ENCODE peak calls at places on chromosomes 4 and X, in six cellular contexts. D is A549, G is K562, A is GM12878, U is HepG2, L is endothelial cell of umbilical vein. C is an unnamed sample.

GRCh38 chr4:183945741-183946140 is 40.6 kb downstream of the STOX2 start:
- DNase-seq in A (no peak), D (no peak), U (no peak), L (no peak), G (no peak), C (no peak)

GRCh38 chr4:46506876-46507275 is 116.9 kb upstream of the GABRA2 start:
- DNase-seq in U (no peak), G (no peak), A (no peak), L (no peak), D (no peak), C (no peak)

GRCh38 chrX:31366076-31366475 is 294.2 kb upstream of the FTHL17 start:
- DNase-seq in D (no peak), G (no peak), U (no peak), L (no peak), A (no peak), C (no peak)

GRCh38 chr4:38663021-38663800 is 788 bp upstream of the KLF3 start:
- DNase-seq in L (peak), U (no peak), G (peak), D (peak), A (no peak), C (peak)

GRCh38 chr4:167290684-167291083 is 56.4 kb upstream of the SPOCK3 start:
- DNase-seq in A (no peak), G (no peak), D (no peak), L (peak), U (no peak), C (peak)

GRCh38 chr4:158327525-158327924 is 117.2 kb downstream of the TMEM144 start:
- DNase-seq in G (peak), U (no peak), L (no peak), D (no peak), A (no peak), C (peak)

GRCh38 chrX:117996918-117997480 is 119.6 kb downstream of the KLHL13 start:
- DNase-seq in G (no peak), L (peak), D (no peak), A (no peak), U (peak), C (peak)

GRCh38 chr4:181646864-181647263 is 596.3 kb upstream of the TENM3 start:
- DNase-seq in L (no peak), A (no peak), D (no peak), G (no peak), U (no peak), C (no peak)

GRCh38 chr4:52659722-52660261 is 691 bp upstream of the USP46 start:
- DNase-seq in A (no peak), U (peak), D (peak), G (peak), L (peak), C (peak)

GRCh38 chr4:52659016-52659721 is at the start of gene USP46:
- DNase-seq in G (peak), A (no peak), L (peak), D (peak), U (peak), C (peak)

GRCh38 chr4:52661966-52662705 is 3.0 kb upstream of the USP46 start:
- DNase-seq in L (no peak), A (no peak), U (no peak), G (no peak), D (no peak), C (no peak)

GRCh38 chr4:52658671-52659015 is 458 bp downstream of the USP46 start:
- DNase-seq in A (no peak), U (no peak), L (peak), G (peak), D (peak), C (peak)

GRCh38 chr4:52660643-52661042 is 1.5 kb upstream of the USP46 start:
- DNase-seq in L (no peak), D (no peak), U (no peak), A (no peak), G (no peak), C (peak)
- H3K4me3 ChIP-seq in L (no peak), D (no peak), U (no peak), A (no peak), G (no peak), C (peak)

GRCh38 chrX:153635388-153635787 is 11.6 kb upstream of the DUSP9 start:
- DNase-seq in A (no peak), L (no peak), G (no peak), D (no peak), U (no peak), C (no peak)
- TF ChIP-seq MYC in A (no peak), L (no peak), G (no peak), D (no peak), U (no peak), C (no peak)

DNA sequence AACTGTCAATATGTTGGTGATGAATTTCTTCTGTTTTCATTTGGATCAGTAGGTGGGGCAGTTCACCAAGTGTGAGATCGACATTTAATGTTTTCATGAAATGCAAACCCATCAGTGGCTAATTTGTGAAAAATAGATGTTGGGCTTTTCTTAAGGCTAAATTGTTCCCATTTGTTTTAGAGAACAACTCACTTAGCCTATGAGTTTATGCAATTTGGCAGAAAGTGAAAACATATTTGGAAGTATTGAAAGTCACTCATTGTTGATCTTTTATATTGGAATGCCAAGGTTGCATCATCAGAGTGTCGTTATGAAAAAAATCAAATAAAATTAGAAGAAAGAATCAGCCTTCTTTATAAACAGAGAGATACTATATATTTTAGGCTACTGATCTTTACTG is 132.4 kb downstream of the RPA4 start:
- DNase-seq in U (no peak), L (no peak), G (no peak), D (no peak), A (no peak), C (no peak)
- H3K4me3 ChIP-seq in U (no peak), L (no peak), G (no peak), D (no peak), A (no peak), C (no peak)

DNA sequence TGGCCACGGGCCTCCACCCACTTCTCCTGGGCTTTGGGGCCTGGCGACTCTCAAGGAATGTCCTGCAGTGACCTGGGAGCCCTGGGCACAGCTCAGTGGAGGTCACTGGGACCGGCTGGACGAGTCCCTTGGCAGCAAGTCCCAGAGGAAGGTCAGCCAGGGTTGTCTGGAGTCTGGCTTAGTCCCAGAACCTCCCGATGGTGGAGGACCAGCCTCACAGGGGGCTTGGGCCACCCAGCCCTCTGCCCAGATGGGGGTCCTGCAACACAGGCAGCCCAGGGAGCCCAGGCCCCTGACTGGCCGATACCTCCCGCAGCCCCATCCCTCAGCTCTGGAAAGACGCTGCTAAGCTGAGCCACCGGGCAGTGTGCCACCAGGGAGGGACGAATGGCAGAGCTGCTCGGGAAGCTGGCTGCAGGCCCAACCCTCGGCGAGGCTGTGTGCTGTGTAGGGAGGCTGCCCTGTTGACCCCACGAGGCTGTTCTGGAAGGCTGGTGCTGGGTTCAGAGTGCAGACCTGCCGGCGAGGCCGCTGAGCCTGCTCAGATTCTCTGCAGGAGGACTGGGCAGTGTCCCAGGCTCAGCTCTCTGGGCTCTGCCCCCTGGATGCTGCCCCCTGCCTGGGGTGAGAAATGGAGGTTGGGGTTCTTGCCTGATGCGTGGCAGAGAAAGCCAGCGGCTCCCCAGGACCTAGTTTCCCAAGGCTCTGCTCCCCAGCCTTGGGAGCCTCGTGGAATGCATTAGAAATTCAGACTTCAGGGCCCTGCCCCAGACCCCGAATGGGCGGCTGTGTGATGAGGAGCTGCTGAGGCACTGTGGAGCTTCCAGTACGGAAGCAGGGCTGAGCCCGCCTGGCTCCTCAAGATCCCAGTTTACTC is 61.7 kb downstream of the ADRA2C start:
- DNase-seq in U (peak), D (peak), G (no peak), L (no peak), A (no peak), C (no peak)
- TF ChIP-seq MYC in U (peak), D (no peak), G (no peak), L (no peak), A (no peak), C (no peak)

DNA sequence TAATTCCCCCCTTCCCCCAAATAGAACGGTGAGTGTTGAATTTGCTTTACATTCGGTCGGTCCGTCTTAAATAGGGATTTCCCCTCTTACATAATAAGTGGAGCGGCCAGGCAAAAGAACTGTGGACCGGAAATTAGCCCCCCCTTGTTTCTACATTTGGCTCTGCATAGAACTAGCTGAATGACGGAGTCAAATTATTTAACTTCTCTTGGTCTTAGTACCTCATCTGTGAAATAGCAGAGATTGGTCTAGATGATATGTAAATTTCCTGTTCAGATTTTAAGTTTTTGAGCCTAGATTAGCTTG is 1.3 kb downstream of the SPATA18 start:
- DNase-seq in G (no peak), U (peak), D (no peak), L (peak), A (peak), C (peak)
- H3K4me3 ChIP-seq in G (no peak), U (peak), D (peak), L (peak), A (peak), C (no peak)

DNA sequence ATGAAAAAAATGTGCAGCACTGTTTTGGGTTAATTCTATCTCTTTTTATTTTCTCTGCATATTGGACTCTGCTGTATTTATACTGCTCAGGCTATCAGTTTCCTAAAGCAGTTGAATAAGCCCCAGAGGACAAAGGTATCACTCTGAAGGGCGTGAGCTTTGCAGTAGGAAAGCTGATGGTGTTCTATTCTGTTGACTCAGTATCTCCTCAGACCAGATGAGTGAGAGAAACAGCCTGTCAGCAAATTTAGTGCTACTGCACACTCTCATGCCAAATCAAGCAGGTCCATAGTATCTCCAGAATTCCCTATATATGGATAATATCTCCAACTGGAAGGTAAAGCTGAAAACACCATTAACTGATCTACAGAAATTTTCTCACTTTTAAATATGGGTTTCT is 132.3 kb upstream of the UGT8 start:
- DNase-seq in U (no peak), L (no peak), G (no peak), A (no peak), D (no peak), C (no peak)
- TF ChIP-seq MYC in U (no peak), L (no peak), G (no peak), A (no peak), D (no peak), C (no peak)

GRCh38 chrX:64975989-64976672 is at the start of gene ZC4H2:
- DNase-seq in U (peak), L (peak), A (peak), G (peak), D (peak), C (peak)
- H3K4me3 ChIP-seq in U (peak), L (peak), A (peak), G (no peak), D (peak), C (no peak)

DNA sequence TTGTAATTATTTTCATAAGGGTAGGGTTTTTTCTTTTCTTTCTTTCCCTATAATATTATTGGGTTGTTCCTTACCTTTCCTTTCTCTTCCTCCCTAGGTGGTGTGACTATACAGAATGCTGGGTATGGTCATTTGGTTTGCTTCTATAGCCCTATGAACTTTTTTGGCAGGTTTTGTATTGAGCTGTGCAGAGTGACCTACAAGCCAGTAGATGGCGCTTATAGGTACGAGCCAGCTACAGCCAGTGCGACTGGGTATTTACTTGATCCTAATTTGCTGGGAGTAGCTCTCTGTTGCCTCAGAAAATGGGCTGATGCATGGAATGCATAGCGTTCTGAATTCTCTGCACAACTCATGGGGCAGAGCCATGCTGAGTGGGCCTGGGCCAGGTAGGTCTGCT is 423.3 kb downstream of the MAGEE1 start:
- DNase-seq in L (no peak), A (no peak), U (no peak), D (no peak), G (no peak), C (peak)
- TF ChIP-seq MYC in L (no peak), A (no peak), U (no peak), D (no peak), G (no peak), C (no peak)

DNA sequence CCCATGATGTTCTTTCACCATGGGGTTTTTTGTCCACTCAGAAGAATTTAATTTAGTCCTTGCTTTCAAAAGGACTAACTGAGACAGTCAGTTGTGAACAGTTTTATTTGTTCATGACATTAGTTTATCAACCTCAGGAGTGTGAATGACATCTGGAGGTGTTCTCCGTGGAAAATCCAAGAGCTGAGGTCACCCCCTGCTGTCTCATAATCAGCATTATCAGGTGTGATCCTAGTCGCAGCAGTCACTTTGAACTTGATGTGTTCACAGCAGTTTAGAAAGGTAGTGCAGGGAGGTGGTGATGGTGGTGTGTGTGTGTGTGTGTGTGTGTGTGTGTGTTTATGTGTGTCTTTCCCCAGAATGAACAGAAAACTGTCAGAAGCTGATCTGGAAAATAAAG is 1760.8 kb upstream of the PCDH10 start:
- DNase-seq in L (no peak), G (no peak), U (no peak), D (no peak), A (no peak), C (no peak)
- H3K4me3 ChIP-seq in L (no peak), G (no peak), U (no peak), D (no peak), A (no peak), C (no peak)

GRCh38 chr4:164538061-164538460 is 215.9 kb upstream of the SMIM31 start:
- DNase-seq in G (no peak), L (no peak), A (no peak), D (no peak), U (no peak), C (no peak)

GRCh38 chr4:164536829-164537228 is 217.1 kb upstream of the SMIM31 start:
- DNase-seq in L (no peak), D (no peak), G (no peak), U (peak), A (no peak), C (no peak)

GRCh38 chr4:164540987-164541386 is 212.9 kb upstream of the SMIM31 start:
- DNase-seq in L (no peak), D (no peak), U (no peak), G (no peak), A (no peak), C (no peak)

DNA sequence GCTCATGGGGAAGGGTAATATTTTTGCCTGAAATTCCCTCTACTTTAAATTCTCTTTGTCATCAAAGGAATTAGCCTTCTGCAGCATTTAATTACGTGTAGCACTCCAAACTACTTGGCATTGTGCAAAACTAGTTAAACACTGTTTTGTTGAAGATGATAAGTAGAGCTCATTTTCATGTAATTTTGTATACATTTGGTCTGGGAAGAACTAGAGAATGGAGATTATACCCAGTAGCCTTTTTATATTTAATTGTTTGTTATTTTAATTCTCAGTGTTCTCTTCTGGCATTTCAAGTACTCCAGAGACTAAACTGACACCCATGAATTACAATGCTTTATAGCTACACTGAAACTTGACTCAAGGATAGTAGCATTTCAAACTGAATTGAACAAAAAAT is 211.5 kb upstream of the SMIM31 start:
- DNase-seq in L (no peak), D (no peak), U (no peak), A (no peak), G (no peak), C (no peak)
- TF ChIP-seq MYC in L (no peak), D (no peak), U (no peak), A (no peak), G (no peak), C (no peak)